ENCODE peak calls at places on chromosomes 6 and 20, in eight cellular contexts. T is A549, V is tibial nerve, K is upper lobe of left lung, M is transverse colon, I is sigmoid colon, G is stomach, Z is GM12878. R is an unnamed sample. For H3K4me1, the result is how much of the 10 kb centered on the place peaks cover.

GRCh38 chr6:3299221-3299620 is 40.5 kb downstream of the PSMG4 start:
- DNase-seq in K (no peak), G (no peak), I (no peak), V (no peak), Z (no peak), M (no peak), T (no peak), R (no peak)

GRCh38 chr6:134249412-134249758 is 68.5 kb downstream of the SGK1 start:
- DNase-seq in Z (no peak), T (no peak), G (no peak), V (no peak), I (no peak), M (no peak), K (no peak), R (no peak)

GRCh38 chr6:95120984-95121383 is 456.4 kb upstream of the MANEA start:
- DNase-seq in M (no peak), V (no peak), T (no peak), K (no peak), I (no peak), G (no peak), Z (no peak), R (no peak)

GRCh38 chr20:43911066-43911465 is 3.6 kb upstream of the TOX2 start:
- DNase-seq in K (no peak), Z (no peak), M (no peak), T (peak), G (no peak), I (no peak), V (no peak), R (no peak)

GRCh38 chr6:170048615-170049256 is 242.1 kb downstream of the DLL1 start:
- DNase-seq in K (peak), I (peak), M (peak), V (peak), Z (no peak), T (no peak), G (peak), R (peak)

GRCh38 chr6:19368511-19368910 is 468.7 kb upstream of the ID4 start:
- DNase-seq in K (no peak), G (no peak), I (no peak), M (no peak), Z (no peak), V (no peak), T (no peak), R (no peak)

GRCh38 chr6:83463886-83464285 is 33.0 kb upstream of the ME1 start:
- DNase-seq in Z (no peak), K (no peak), V (no peak), G (no peak), M (no peak), I (no peak), T (no peak), R (no peak)

GRCh38 chr6:101080597-101080996 is 199.5 kb upstream of the ASCC3 start:
- DNase-seq in G (no peak), T (peak), Z (no peak), I (no peak), K (no peak), M (no peak), V (no peak), R (no peak)

GRCh38 chr20:6122873-6123649 is at the start of gene FERMT1:
- DNase-seq in M (peak), Z (no peak), K (peak), T (peak), V (no peak), I (peak), G (peak), R (peak)

GRCh38 chr6:156013155-156013554 is 557.5 kb upstream of the NOX3 start:
- DNase-seq in T (no peak), V (no peak), G (no peak), Z (no peak), K (no peak), M (no peak), I (no peak), R (no peak)

GRCh38 chr6:9783567-9783966 is 631.3 kb downstream of the TFAP2A start:
- DNase-seq in Z (no peak), M (no peak), K (no peak), I (no peak), V (no peak), T (no peak), G (no peak), R (no peak)

GRCh38 chr6:960356-960755 is 267.4 kb upstream of the EXOC2 start:
- DNase-seq in Z (no peak), M (no peak), G (no peak), I (no peak), V (no peak), T (no peak), K (no peak), R (no peak)

GRCh38 chr6:144809120-144809519 is 524.0 kb downstream of the UTRN start:
- DNase-seq in K (no peak), M (no peak), T (peak), V (no peak), Z (no peak), G (no peak), I (no peak), R (no peak)

GRCh38 chr6:45697605-45698004 is 318.1 kb downstream of the CLIC5 start:
- DNase-seq in M (no peak), G (no peak), K (no peak), Z (no peak), I (no peak), V (no peak), T (peak), R (no peak)

GRCh38 chr20:57481281-57481711 is 43.6 kb downstream of the CTCFL start:
- DNase-seq in T (no peak), M (no peak), K (no peak), I (no peak), Z (no peak), G (no peak), V (no peak), R (peak)

DNA sequence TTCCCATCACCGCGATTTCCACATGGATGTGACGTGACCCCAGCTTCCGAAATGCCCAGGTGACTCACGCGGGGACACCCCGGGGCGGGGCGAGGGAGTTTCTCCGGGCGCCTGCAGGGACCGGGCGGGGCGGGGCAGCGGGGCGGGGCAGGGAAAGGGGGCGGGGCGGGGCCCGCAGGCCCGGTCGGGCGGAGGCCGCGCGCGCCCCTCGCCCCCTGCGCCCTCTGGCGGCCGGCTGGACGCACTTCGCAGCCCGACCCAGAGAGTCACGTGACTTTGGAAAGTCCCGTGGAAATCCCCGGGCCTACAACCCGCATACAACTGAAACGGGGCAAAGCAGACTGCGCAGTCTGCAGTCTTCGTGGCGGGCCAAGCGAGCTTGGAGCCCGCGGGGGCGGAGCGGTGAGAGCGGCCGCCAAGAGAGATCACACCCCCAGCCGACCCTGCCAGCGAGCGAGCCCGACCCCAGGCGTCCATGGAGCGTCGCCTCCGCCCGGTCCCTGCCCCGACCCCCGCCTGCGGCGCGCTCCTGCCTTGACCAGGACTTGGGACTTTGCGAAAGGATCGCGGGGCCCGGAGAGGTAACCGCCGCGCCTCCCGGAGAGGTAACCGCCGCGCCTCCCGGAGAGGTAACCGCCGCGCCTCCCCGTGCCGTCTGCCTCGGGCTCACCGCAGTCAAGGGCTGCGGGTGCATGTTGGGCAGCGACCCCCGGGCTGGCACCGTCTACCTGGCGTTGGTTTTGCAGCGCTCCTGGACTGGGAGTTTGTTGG is at the start of gene TNFAIP3:
- DNase-seq in T (peak), G (peak), K (peak), I (peak), V (peak), M (peak), Z (peak), R (peak)
- H3K4me1 ChIP-seq in T (under half), G (under half), K (under half), I (half or more), V (under half), M (half or more), Z (under half), R (under half)

GRCh38 chr6:137218917-137219663 is at the start of gene IFNGR1:
- DNase-seq in V (peak), Z (peak), I (peak), G (peak), M (peak), T (peak), K (peak), R (peak)

GRCh38 chr6:137216106-137216505 is 3.1 kb downstream of the IFNGR1 start:
- DNase-seq in T (no peak), G (no peak), Z (no peak), K (no peak), V (no peak), I (no peak), M (no peak), R (no peak)

GRCh38 chr6:137218473-137218916 is 690 bp downstream of the IFNGR1 start:
- DNase-seq in K (peak), M (peak), T (no peak), V (peak), Z (peak), G (no peak), I (peak), R (no peak)

GRCh38 chr6:137217801-137218472 is 1.2 kb downstream of the IFNGR1 start:
- DNase-seq in I (no peak), K (peak), M (peak), T (no peak), Z (no peak), V (peak), G (no peak), R (no peak)

GRCh38 chr6:137216875-137217553 is 2.2 kb downstream of the IFNGR1 start:
- DNase-seq in K (peak), I (no peak), T (no peak), M (no peak), V (no peak), Z (no peak), G (peak), R (no peak)
- TF ChIP-seq EP300 in K (no peak), I (no peak), T (no peak), M (no peak), V (no peak), Z (no peak), G (no peak), R (no peak)

DNA sequence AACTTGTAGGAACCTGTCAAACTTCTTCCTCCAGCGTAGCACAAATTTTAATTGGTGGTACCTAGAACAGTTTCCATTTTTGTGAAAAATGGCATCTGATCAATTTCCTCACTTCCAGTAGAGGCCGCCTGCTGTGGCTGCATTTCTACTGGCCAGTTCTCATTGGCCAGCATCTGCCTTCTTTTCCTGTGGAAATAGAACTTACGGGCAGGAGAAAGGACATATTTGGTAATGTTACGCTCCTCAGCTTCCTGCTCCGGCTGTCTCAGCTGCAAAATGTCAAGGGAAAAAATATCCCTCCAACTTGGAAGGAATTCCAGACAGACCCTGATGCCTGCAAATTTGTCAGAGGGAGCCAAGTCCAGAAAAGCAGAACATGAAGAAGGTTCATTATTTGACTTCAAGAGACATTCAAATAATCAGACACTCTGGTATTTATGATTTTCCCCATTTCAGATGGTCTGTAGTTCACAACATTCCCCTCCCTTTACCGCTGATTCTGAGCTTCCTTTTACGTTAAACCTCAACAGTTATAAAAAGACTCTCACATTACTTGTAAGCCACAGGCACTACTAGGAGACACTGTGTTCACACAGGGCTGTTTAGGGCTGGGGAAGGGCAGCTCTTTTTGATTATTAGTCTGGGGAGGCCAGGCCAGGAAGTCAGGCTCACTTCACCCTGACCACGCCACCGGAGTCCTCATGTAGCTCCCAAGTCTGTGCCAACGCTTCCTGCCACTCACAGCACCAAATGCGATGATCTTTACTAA is 179.5 kb upstream of the CCN2 start:
- DNase-seq in M (peak), K (no peak), I (peak), V (no peak), G (no peak), T (no peak), Z (no peak), R (peak)
- TF ChIP-seq CTCF in M (no peak), K (no peak), I (no peak), V (no peak), G (no peak), T (no peak), Z (no peak), R (no peak)

GRCh38 chr6:96794980-96795379 is 42.3 kb downstream of the GPR63 start:
- DNase-seq in Z (no peak), I (no peak), G (no peak), M (no peak), K (no peak), V (no peak), T (no peak), R (no peak)
- H3K4me1 ChIP-seq in Z (under half), I (under half), G (under half), M (under half), K (under half), V (under half), T (under half), R (under half)

DNA sequence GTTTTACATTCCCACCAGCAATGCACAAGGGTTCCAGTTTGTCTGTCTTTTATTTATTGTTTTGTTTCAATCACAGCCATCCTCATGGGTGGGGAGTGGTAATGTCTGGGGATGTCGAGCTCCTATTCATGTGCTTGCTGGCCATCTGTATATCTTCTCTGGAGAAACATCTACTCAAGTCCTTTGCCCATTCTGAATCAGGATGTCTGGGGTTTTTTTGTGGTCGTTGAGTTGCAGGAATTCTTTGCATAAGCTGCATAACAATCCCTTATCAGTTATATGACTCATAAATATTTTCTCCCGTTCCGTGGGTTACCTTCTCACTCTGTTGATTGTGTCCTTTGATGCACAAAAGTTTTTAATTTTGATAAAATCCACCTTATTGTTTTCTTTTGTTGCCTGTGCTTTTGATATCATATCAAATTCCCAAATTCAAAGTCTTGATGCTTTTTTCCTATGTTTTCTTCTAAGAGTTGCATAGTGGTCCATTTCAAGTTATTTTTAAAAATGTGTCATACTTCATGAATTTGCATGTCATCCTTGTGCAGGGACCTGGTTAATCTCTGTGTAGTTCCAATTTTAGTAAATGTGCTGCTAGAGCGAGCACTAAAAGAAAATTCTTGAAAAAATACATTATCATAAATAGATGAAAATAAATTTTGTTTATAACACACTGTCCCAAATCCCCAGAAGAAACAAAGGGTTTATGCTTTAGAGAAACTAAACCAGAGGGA is 54.9 kb upstream of the PDE10A start:
- DNase-seq in G (no peak), V (no peak), K (no peak), Z (no peak), M (no peak), T (peak), I (no peak), R (no peak)
- TF ChIP-seq EP300 in G (no peak), V (no peak), K (no peak), Z (no peak), M (no peak), T (no peak), I (no peak), R (no peak)

DNA sequence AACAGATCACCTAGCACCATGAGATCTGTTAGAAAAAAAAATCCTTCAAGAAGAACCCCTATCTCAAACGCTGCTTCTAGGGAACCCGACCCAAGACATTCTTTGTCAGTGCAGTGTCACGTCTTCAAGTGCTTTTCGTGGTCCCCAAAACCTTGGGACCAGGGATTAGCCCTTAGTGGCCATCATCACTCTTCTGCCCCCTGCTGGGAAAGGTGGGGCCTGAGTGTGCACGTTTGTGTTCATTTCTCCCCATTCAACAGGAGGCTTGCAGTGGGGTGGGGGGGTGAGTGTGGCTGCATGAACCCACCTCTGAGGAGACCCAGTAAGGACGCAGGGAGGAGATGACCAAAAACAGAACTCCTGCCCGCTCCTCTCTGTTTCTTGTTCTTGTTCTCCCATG is 218.2 kb upstream of the RNF24 start:
- DNase-seq in V (no peak), G (no peak), M (no peak), T (no peak), Z (no peak), K (no peak), I (no peak), R (no peak)
- TF ChIP-seq CTCF in V (no peak), G (no peak), M (no peak), T (no peak), Z (no peak), K (no peak), I (no peak), R (no peak)

GRCh38 chr6:107046316-107046715 is 18.3 kb downstream of the MTRES1 start:
- DNase-seq in M (no peak), V (no peak), K (no peak), I (no peak), Z (no peak), T (no peak), G (no peak), R (no peak)

GRCh38 chr6:107047807-107048206 is 19.8 kb downstream of the MTRES1 start:
- DNase-seq in I (no peak), G (no peak), M (no peak), T (no peak), K (no peak), Z (no peak), V (no peak), R (no peak)

DNA sequence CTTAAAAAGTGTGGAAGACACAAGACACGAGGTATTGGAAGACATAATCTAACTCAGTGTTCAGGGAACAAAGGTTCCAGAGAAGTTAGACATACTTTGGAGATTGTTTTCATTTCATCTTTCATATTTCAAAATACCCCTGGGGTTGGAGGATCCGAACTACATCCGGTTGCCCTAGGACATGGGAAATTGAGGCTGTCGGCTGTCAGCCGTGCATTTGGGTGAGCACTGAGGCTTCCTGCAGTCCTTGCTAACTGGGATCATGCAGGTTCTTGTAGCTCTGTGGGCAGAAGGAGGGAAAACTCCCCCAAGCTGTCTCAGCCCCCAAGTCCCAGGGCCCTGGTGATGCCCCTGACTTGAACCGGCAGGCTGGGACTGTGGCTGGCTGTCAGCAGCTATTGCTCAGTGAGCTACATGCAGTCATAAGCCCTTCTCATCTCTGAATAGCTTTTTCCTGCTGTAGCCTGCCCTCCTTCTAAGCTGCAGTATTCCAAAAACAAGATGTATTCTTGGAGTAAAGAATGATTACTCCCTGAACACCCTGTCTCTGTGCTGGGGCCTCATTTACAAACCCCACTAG is 17.8 kb downstream of the MTRES1 start:
- DNase-seq in V (no peak), T (no peak), Z (no peak), M (no peak), K (no peak), G (no peak), I (no peak), R (no peak)
- H3K4me1 ChIP-seq in V (under half), T (under half), Z (under half), M (under half), K (under half), G (under half), I (under half), R (under half)

GRCh38 chr6:115575298-115575697 is 485.4 kb downstream of the FRK start:
- DNase-seq in T (no peak), G (no peak), Z (no peak), I (no peak), K (no peak), V (no peak), M (no peak), R (no peak)
- TF ChIP-seq EP300 in T (no peak), G (no peak), Z (no peak), I (no peak), K (no peak), V (no peak), M (no peak), R (no peak)

GRCh38 chr20:47040506-47041125 is 146.0 kb downstream of the EYA2 start:
- DNase-seq in M (no peak), V (no peak), K (no peak), I (no peak), T (no peak), Z (no peak), G (no peak), R (no peak)
- TF ChIP-seq CTCF in M (no peak), V (no peak), K (no peak), I (no peak), T (no peak), Z (no peak), G (no peak), R (no peak)

DNA sequence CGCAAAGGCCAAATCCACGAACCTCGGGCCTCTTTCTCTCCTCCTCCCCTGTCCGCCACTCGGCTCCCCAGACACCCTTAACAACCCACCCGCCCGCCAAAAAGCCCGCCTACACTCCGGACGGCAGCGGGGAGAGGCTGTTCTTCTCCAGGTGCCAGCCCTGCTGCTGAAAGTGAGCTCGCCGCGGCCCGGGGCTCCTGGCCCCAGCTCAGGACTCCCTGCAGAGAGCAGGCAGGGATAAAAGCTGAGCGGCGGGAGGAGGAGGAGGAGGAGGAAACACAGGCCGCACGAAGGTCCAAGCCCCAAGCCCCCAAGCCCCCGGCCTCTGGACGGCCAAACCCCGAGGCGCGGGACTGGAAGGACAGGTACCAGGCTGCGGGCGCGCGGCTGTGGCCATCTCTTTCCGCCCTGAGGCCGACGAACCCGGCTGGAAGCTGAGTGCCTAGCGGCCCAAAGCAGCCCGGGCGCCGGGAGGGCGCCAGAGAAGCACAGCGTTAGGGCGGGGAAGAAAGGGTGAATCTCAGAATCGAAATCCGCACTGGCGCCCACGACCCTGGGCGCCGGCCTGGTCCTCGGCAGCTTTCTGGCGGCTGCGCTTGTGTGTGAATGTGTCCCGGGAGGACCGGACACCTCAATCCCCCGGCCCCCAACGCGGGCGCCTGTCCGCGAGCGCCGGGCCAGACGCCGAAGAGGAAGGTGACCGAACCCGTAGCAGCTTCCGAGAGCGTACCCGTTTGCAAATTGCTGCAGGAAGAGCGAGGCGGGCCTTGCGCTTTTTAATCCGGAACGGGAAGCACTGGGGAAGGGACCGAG is 3.2 kb downstream of the NRN1 start:
- DNase-seq in T (no peak), V (no peak), Z (no peak), G (no peak), M (no peak), I (no peak), K (no peak), R (no peak)
- H3K4me1 ChIP-seq in T (under half), V (under half), Z (under half), G (half or more), M (half or more), I (half or more), K (under half), R (under half)

R was measured in ovary.